ENCODE peak calls at places on chromosomes 12 and 14, in ten cellular contexts. One of them, this sample, is unnamed.

GRCh38 chr14:72965249-72965648 is 39.0 kb downstream of the DCAF4 start:
- DNase-seq in SK-N-SH: no peak
- DNase-seq in HCT116: no peak
- DNase-seq in GM23338: no peak
- DNase-seq in Panc1: no peak
- DNase-seq in transverse colon: no peak
- DNase-seq in HepG2: peak; percentile 24
- DNase-seq in HL-60: no peak
- DNase-seq in stomach: no peak
- DNase-seq in spleen: no peak
- DNase-seq in this sample: no peak

GRCh38 chr12:88520436-88520820 is 59.8 kb downstream of the KITLG start:
- DNase-seq in stomach: no peak
- DNase-seq in transverse colon: no peak
- DNase-seq in SK-N-SH: no peak
- DNase-seq in GM23338: no peak
- DNase-seq in HepG2: no peak
- DNase-seq in HCT116: no peak
- DNase-seq in HL-60: no peak
- DNase-seq in Panc1: no peak
- DNase-seq in spleen: no peak
- DNase-seq in this sample: no peak

GRCh38 chr12:113072136-113072535 is 15.6 kb downstream of the DTX1 start:
- DNase-seq in Panc1: no peak
- DNase-seq in SK-N-SH: no peak
- DNase-seq in stomach: no peak
- DNase-seq in HL-60: no peak
- DNase-seq in spleen: no peak
- DNase-seq in transverse colon: no peak
- DNase-seq in HCT116: no peak
- DNase-seq in GM23338: no peak
- DNase-seq in HepG2: peak; percentile 23
- DNase-seq in this sample: no peak

GRCh38 chr12:98955284-98955683 is 310.2 kb downstream of the APAF1 start:
- DNase-seq in HepG2: peak; percentile 21
- DNase-seq in GM23338: peak; percentile 86
- DNase-seq in Panc1: no peak
- DNase-seq in spleen: no peak
- DNase-seq in stomach: no peak
- DNase-seq in transverse colon: no peak
- DNase-seq in SK-N-SH: peak; percentile 18
- DNase-seq in HCT116: peak; percentile 27
- DNase-seq in HL-60: peak; percentile 5
- DNase-seq in this sample: no peak

GRCh38 chr14:81384900-81385299 is 15.2 kb downstream of the STON2 start:
- DNase-seq in spleen: no peak
- DNase-seq in HepG2: peak; percentile 10
- DNase-seq in SK-N-SH: no peak
- DNase-seq in transverse colon: no peak
- DNase-seq in HCT116: no peak
- DNase-seq in HL-60: no peak
- DNase-seq in GM23338: no peak
- DNase-seq in Panc1: no peak
- DNase-seq in stomach: no peak
- DNase-seq in this sample: no peak

GRCh38 chr14:76480426-76480825 is 104.5 kb downstream of the ESRRB start:
- DNase-seq in Panc1: no peak
- DNase-seq in transverse colon: no peak
- DNase-seq in stomach: no peak
- DNase-seq in HepG2: no peak
- DNase-seq in GM23338: no peak
- DNase-seq in HL-60: no peak
- DNase-seq in spleen: no peak
- DNase-seq in HCT116: no peak
- DNase-seq in SK-N-SH: no peak
- DNase-seq in this sample: no peak

GRCh38 chr12:38844237-38844636 is 61.2 kb downstream of the CPNE8 start:
- DNase-seq in SK-N-SH: no peak
- DNase-seq in stomach: no peak
- DNase-seq in spleen: no peak
- DNase-seq in Panc1: no peak
- DNase-seq in HepG2: no peak
- DNase-seq in HL-60: no peak
- DNase-seq in transverse colon: no peak
- DNase-seq in HCT116: no peak
- DNase-seq in GM23338: no peak
- DNase-seq in this sample: no peak

GRCh38 chr12:127663716-127664115 is 603.3 kb upstream of the TMEM132C start:
- DNase-seq in SK-N-SH: no peak
- DNase-seq in Panc1: no peak
- DNase-seq in transverse colon: no peak
- DNase-seq in HL-60: no peak
- DNase-seq in stomach: no peak
- DNase-seq in GM23338: no peak
- DNase-seq in HepG2: no peak
- DNase-seq in spleen: no peak
- DNase-seq in HCT116: no peak
- DNase-seq in this sample: no peak

GRCh38 chr14:74652541-74652940 is 40.5 kb upstream of the LTBP2 start:
- DNase-seq in Panc1: no peak
- DNase-seq in spleen: no peak
- DNase-seq in transverse colon: no peak
- DNase-seq in HepG2: no peak
- DNase-seq in SK-N-SH: no peak
- DNase-seq in HCT116: no peak
- DNase-seq in HL-60: no peak
- DNase-seq in GM23338: no peak
- DNase-seq in stomach: no peak
- DNase-seq in this sample: no peak

GRCh38 chr12:111953455-111953854 is 59.5 kb downstream of the TMEM116 start:
- DNase-seq in GM23338: no peak
- DNase-seq in HCT116: no peak
- DNase-seq in HepG2: peak; percentile 33
- DNase-seq in Panc1: no peak
- DNase-seq in stomach: no peak
- DNase-seq in spleen: no peak
- DNase-seq in SK-N-SH: no peak
- DNase-seq in transverse colon: no peak
- DNase-seq in HL-60: no peak
- DNase-seq in this sample: no peak

GRCh38 chr12:122852336-122853275 is 17.3 kb downstream of the HIP1R start:
- DNase-seq in HCT116: no peak
- DNase-seq in HL-60: no peak
- DNase-seq in transverse colon: no peak
- DNase-seq in stomach: no peak
- DNase-seq in spleen: no peak
- DNase-seq in Panc1: no peak
- DNase-seq in HepG2: no peak
- DNase-seq in SK-N-SH: peak; percentile 90
- DNase-seq in GM23338: no peak
- DNase-seq in this sample: no peak

GRCh38 chr12:132886529-132887477 is 602 bp downstream of the CHFR start:
- DNase-seq in SK-N-SH: no peak
- DNase-seq in GM23338: peak; percentile 70
- DNase-seq in HepG2: peak; percentile 6
- DNase-seq in HCT116: no peak
- DNase-seq in HL-60: peak; percentile 14
- DNase-seq in spleen: no peak
- DNase-seq in transverse colon: peak; percentile 20
- DNase-seq in Panc1: no peak
- DNase-seq in stomach: peak; percentile 27
- DNase-seq in this sample: peak; percentile 40

GRCh38 chr14:36604757-36605505 is 22.5 kb upstream of the NKX2-8 start:
- DNase-seq in transverse colon: peak; percentile 40
- DNase-seq in HCT116: peak; percentile 76
- DNase-seq in stomach: peak; percentile 53
- DNase-seq in HepG2: peak; percentile 93
- DNase-seq in SK-N-SH: peak; percentile 49
- DNase-seq in HL-60: peak; percentile 56
- DNase-seq in GM23338: peak; percentile 91
- DNase-seq in Panc1: peak; percentile 55
- DNase-seq in spleen: no peak
- DNase-seq in this sample: peak; percentile 9
- TF ChIP-seq POLR2AphosphoS5 in transverse colon: no peak
- TF ChIP-seq POLR2AphosphoS5 in HCT116: no peak
- TF ChIP-seq POLR2AphosphoS5 in stomach: no peak
- TF ChIP-seq POLR2AphosphoS5 in HepG2: no peak
- TF ChIP-seq POLR2AphosphoS5 in SK-N-SH: no peak
- TF ChIP-seq POLR2AphosphoS5 in HL-60: no peak
- TF ChIP-seq POLR2AphosphoS5 in GM23338: no peak
- TF ChIP-seq POLR2AphosphoS5 in Panc1: no peak
- TF ChIP-seq POLR2AphosphoS5 in spleen: no peak
- TF ChIP-seq POLR2AphosphoS5 in this sample: no peak

GRCh38 chr12:110149104-110149660 is 25.0 kb downstream of the IFT81 start:
- DNase-seq in GM23338: no peak
- DNase-seq in stomach: no peak
- DNase-seq in HepG2: no peak
- DNase-seq in HCT116: no peak
- DNase-seq in transverse colon: no peak
- DNase-seq in HL-60: no peak
- DNase-seq in Panc1: no peak
- DNase-seq in spleen: peak; percentile 77
- DNase-seq in SK-N-SH: no peak
- DNase-seq in this sample: no peak
- TF ChIP-seq POLR2AphosphoS5 in GM23338: no peak
- TF ChIP-seq POLR2AphosphoS5 in stomach: no peak
- TF ChIP-seq POLR2AphosphoS5 in HepG2: no peak
- TF ChIP-seq POLR2AphosphoS5 in HCT116: no peak
- TF ChIP-seq POLR2AphosphoS5 in transverse colon: no peak
- TF ChIP-seq POLR2AphosphoS5 in HL-60: no peak
- TF ChIP-seq POLR2AphosphoS5 in Panc1: no peak
- TF ChIP-seq POLR2AphosphoS5 in spleen: no peak
- TF ChIP-seq POLR2AphosphoS5 in SK-N-SH: no peak
- TF ChIP-seq POLR2AphosphoS5 in this sample: no peak

DNA sequence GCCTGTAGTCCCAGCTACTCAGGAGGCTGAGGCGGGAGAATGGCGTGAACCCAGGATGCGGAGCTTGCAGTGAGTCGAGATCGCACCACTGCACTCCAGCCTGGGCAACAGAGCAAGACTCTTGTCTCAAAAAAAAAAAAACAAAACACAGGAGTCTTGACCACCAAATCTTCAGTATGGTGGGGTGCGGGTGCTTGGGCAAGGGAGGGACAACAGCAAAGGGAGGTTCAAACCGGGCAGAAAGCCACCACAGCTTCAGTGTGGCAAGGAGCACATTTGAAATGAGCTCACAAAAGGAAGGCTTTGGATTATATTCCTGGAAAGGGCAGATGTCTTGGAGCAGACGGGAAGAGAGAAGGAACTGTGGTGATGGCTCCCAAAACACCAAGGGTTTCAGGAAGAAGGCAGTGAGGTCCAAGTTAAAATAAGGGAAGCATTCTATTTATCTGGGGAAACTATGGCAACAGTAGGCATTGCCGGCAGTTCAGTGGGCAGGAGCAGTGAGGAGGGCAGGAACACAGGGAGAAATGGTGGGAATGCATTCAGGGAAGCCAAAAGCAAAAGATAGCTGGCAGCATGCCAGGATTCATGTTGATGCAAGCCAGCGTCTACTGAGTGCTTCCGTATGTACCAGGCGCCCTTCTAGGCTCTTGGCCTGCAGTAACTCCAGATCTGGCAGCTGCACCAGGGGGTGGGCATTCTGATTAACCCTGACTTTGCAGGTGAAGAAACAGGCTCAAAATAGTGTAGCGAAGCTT is 51.0 kb upstream of the SRSF5 start:
- DNase-seq in Panc1: no peak
- DNase-seq in transverse colon: peak; percentile 59
- DNase-seq in stomach: peak; percentile 73
- DNase-seq in HepG2: no peak
- DNase-seq in HL-60: peak; percentile 43
- DNase-seq in HCT116: no peak
- DNase-seq in SK-N-SH: peak; percentile 80
- DNase-seq in GM23338: no peak
- DNase-seq in spleen: no peak
- DNase-seq in this sample: no peak
- TF ChIP-seq POLR2AphosphoS5 in Panc1: no peak
- TF ChIP-seq POLR2AphosphoS5 in transverse colon: peak; percentile 43
- TF ChIP-seq POLR2AphosphoS5 in stomach: peak; percentile 58
- TF ChIP-seq POLR2AphosphoS5 in HepG2: no peak
- TF ChIP-seq POLR2AphosphoS5 in HL-60: peak; percentile 42
- TF ChIP-seq POLR2AphosphoS5 in HCT116: no peak
- TF ChIP-seq POLR2AphosphoS5 in SK-N-SH: peak; percentile 37
- TF ChIP-seq POLR2AphosphoS5 in GM23338: no peak
- TF ChIP-seq POLR2AphosphoS5 in spleen: peak; percentile 80
- TF ChIP-seq POLR2AphosphoS5 in this sample: no peak

GRCh38 chr14:68922201-68922613 is 56.9 kb downstream of the ACTN1 start:
- DNase-seq in spleen: no peak
- DNase-seq in SK-N-SH: peak; percentile 65
- DNase-seq in HL-60: no peak
- DNase-seq in HepG2: no peak
- DNase-seq in stomach: no peak
- DNase-seq in HCT116: no peak
- DNase-seq in Panc1: no peak
- DNase-seq in transverse colon: no peak
- DNase-seq in GM23338: no peak
- DNase-seq in this sample: no peak

GRCh38 chr14:68924392-68925158 is 54.5 kb downstream of the ACTN1 start:
- DNase-seq in GM23338: peak; percentile 13
- DNase-seq in Panc1: no peak
- DNase-seq in HL-60: no peak
- DNase-seq in HepG2: peak; percentile 80
- DNase-seq in SK-N-SH: no peak
- DNase-seq in stomach: no peak
- DNase-seq in spleen: no peak
- DNase-seq in transverse colon: no peak
- DNase-seq in HCT116: no peak
- DNase-seq in this sample: no peak

GRCh38 chr14:68921666-68922065 is 57.4 kb downstream of the ACTN1 start:
- DNase-seq in spleen: no peak
- DNase-seq in transverse colon: no peak
- DNase-seq in HCT116: no peak
- DNase-seq in Panc1: no peak
- DNase-seq in SK-N-SH: no peak
- DNase-seq in HL-60: no peak
- DNase-seq in GM23338: peak; percentile 50
- DNase-seq in stomach: no peak
- DNase-seq in HepG2: peak; percentile 32
- DNase-seq in this sample: no peak

GRCh38 chr14:68921049-68921448 is 58.1 kb downstream of the ACTN1 start:
- DNase-seq in Panc1: no peak
- DNase-seq in SK-N-SH: no peak
- DNase-seq in HepG2: no peak
- DNase-seq in transverse colon: no peak
- DNase-seq in stomach: no peak
- DNase-seq in HCT116: no peak
- DNase-seq in spleen: no peak
- DNase-seq in GM23338: no peak
- DNase-seq in HL-60: no peak
- DNase-seq in this sample: no peak

DNA sequence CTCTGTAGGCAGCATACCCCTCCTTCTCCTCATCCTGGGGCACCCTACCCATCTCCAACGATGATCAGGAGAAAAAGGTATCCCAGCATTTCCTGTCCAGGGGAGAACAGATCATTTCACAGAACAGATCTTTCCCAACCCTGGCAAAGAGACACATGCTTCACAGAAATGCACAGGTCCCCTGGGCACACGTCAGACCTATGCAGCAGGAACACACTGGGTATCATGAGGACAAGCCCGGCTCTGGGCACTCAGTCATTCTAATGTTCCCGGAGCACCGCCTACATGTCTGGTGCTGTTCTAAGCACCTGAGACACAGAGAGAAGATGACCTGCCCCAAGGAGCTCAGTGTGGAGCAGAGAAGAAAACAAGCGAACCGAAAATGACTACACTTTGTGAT is 56.2 kb downstream of the ACTN1 start:
- DNase-seq in stomach: no peak
- DNase-seq in transverse colon: no peak
- DNase-seq in HL-60: no peak
- DNase-seq in SK-N-SH: no peak
- DNase-seq in HCT116: no peak
- DNase-seq in Panc1: no peak
- DNase-seq in spleen: no peak
- DNase-seq in HepG2: no peak
- DNase-seq in GM23338: no peak
- DNase-seq in this sample: no peak
- TF ChIP-seq POLR2AphosphoS5 in stomach: peak; percentile 67
- TF ChIP-seq POLR2AphosphoS5 in transverse colon: peak; percentile 43
- TF ChIP-seq POLR2AphosphoS5 in HL-60: no peak
- TF ChIP-seq POLR2AphosphoS5 in SK-N-SH: no peak
- TF ChIP-seq POLR2AphosphoS5 in HCT116: no peak
- TF ChIP-seq POLR2AphosphoS5 in Panc1: no peak
- TF ChIP-seq POLR2AphosphoS5 in spleen: no peak
- TF ChIP-seq POLR2AphosphoS5 in HepG2: no peak
- TF ChIP-seq POLR2AphosphoS5 in GM23338: no peak
- TF ChIP-seq POLR2AphosphoS5 in this sample: no peak